ENCODE peak calls at places on chromosomes 3 and 15, in four cellular contexts. G is H1, W is H9, H is mesenchymal stem cell. X is an unnamed sample.

GRCh38 chr15:27234593-27234992 is 263.6 kb downstream of the GABRG3 start:
- DNase-seq in H (no peak), G (no peak), W (no peak), X (no peak)

GRCh38 chr3:185137821-185138220 is 15.0 kb downstream of the C3orf70 start:
- DNase-seq in G (no peak), H (no peak), W (no peak), X (no peak)

GRCh38 chr3:59774613-59775012 is 724.8 kb upstream of the CFAP20DC start:
- DNase-seq in W (no peak), H (peak; percentile 52), G (no peak), X (no peak)

GRCh38 chr3:177377166-177377565 is 179.9 kb upstream of the TBL1XR1 start:
- DNase-seq in G (no peak), H (no peak), W (no peak), X (no peak)

GRCh38 chr3:138944842-138945645 is 1.9 kb downstream of the FOXL2 start:
- DNase-seq in H (peak; percentile 26), W (peak; percentile 75), G (no peak), X (peak; percentile 56)

GRCh38 chr3:52299815-52300611 is 12.4 kb downstream of the GLYCTK start:
- DNase-seq in G (no peak), H (peak; percentile 71), W (peak; percentile 61), X (no peak)

GRCh38 chr15:92500023-92500630 is 106.4 kb downstream of the ST8SIA2 start:
- DNase-seq in G (no peak), W (no peak), H (no peak), X (no peak)

GRCh38 chr15:65659502-65660052 is 37.8 kb downstream of the SLC24A1 start:
- DNase-seq in H (no peak), G (no peak), W (no peak), X (no peak)

GRCh38 chr3:58034738-58035511 is 26.7 kb downstream of the FLNB start:
- DNase-seq in W (peak; percentile 55), G (no peak), H (no peak), X (no peak)

GRCh38 chr3:87997298-87997697 is 61.5 kb downstream of the CGGBP1 start:
- DNase-seq in W (no peak), H (peak; percentile 6), G (no peak), X (no peak)

GRCh38 chr3:62186967-62187366 is 186.4 kb downstream of the FEZF2 start:
- DNase-seq in H (peak; percentile 22), G (no peak), W (no peak), X (no peak)

GRCh38 chr3:28290863-28291300 is 49.5 kb downstream of the CMC1 start:
- DNase-seq in H (no peak), W (no peak), G (no peak), X (no peak)

GRCh38 chr3:15386352-15386751 is 41.0 kb downstream of the METTL6 start:
- DNase-seq in W (no peak), G (no peak), H (no peak), X (no peak)

GRCh38 chr3:181691951-181692849 is 19.5 kb upstream of the SOX2 start:
- DNase-seq in H (no peak), W (no peak), G (no peak), X (no peak)

GRCh38 chr15:80694624-80695098 is 449 bp upstream of the ABHD17C start:
- DNase-seq in H (peak; percentile 33), W (peak; percentile 39), G (no peak), X (no peak)

GRCh38 chr3:188683032-188683491 is 488.7 kb upstream of the TPRG1 start:
- DNase-seq in H (peak; percentile 96), W (no peak), G (no peak), X (no peak)

GRCh38 chr3:150829408-150829807 is 66.4 kb upstream of the SIAH2 start:
- DNase-seq in H (no peak), W (no peak), G (no peak), X (no peak)

GRCh38 chr15:22735781-22736180 is 50.7 kb upstream of the NIPA1 start:
- DNase-seq in G (no peak), W (no peak), H (no peak), X (no peak)

GRCh38 chr15:31297880-31298456 is 28.7 kb upstream of the KLF13 start:
- DNase-seq in W (no peak), G (no peak), H (no peak), X (no peak)

GRCh38 chr3:187929115-187929828 is 184.0 kb upstream of the BCL6 start:
- DNase-seq in H (peak; percentile 45), G (no peak), W (no peak), X (no peak)

GRCh38 chr15:40064231-40064894 is 25.4 kb upstream of the SRP14 start:
- DNase-seq in W (no peak), H (peak; percentile 89), G (no peak), X (no peak)

GRCh38 chr15:92326236-92326635 is 67.4 kb upstream of the ST8SIA2 start:
- DNase-seq in G (no peak), H (no peak), W (no peak), X (no peak)

GRCh38 chr3:148727242-148727641 is 29.5 kb downstream of the AGTR1 start:
- DNase-seq in H (peak; percentile 26), W (peak; percentile 68), G (no peak), X (peak; percentile 31)

GRCh38 chr15:57339321-57339720 is 37.0 kb upstream of the CGNL1 start:
- DNase-seq in W (no peak), H (no peak), G (no peak), X (no peak)

GRCh38 chr3:194779729-194780224 is 94.1 kb downstream of the FAM43A start:
- DNase-seq in W (no peak), H (peak; percentile 5), G (no peak), X (no peak)

DNA sequence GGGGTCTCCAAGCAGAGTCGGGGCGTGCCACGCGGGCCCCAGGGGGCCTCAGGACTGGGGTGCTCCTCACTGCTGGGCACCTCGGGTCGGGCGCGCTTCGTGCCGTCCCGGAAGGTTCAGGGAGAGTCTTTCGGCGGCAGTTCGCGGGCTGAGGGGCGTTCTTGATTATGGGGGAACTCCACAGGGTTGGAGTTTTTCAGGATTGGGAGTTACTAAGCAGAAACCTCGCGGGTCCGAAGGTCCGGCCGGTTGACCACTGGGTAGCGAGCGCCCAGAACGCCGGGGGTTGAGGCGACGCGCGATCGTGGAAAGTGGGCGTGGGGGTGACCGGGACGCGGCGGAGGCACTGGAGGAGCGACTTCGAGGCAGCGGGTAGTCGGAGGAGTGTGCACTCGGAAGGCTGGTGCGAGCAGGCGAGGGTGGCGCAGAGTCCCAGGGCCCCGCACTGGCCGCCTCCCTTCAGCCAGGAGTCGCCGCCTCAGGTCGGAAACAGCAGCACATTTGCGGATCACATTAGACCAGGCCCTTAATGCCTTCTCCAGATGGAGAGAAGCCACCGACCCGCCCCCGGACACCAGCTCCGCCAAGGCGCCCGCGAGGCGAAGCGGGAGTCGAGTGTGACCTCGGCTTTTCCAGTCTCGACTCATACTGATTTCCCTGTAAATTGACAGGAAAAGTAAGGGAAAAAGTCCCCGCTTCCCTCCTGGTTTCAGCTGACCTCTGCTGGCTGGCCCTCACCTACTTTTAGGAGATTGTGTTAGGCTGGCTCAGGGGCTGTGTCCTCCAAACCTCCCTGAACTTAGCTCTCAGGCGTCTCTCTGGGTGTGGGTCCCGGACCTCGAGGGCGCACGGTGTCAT is 685 bp downstream of the ADAMTSL3 start:
- DNase-seq in G (no peak), W (peak; percentile 76), H (no peak), X (no peak)
- H2BK12ac ChIP-seq in G (no peak overlapping the region), W (no peak overlapping the region), H (no peak overlapping the region), X (peak overlapping the region; percentile 76)

GRCh38 chr15:59199775-59200465 is 6.7 kb upstream of the LDHAL6B start:
- DNase-seq in G (no peak), W (no peak), H (peak; percentile 94), X (no peak)
- H2BK15ac ChIP-seq in G (no peak overlapping the region), W (no peak overlapping the region), H (no peak overlapping the region), X (no peak overlapping the region)

GRCh38 chr3:152199069-152199838 is 69.5 kb upstream of the MBNL1 start:
- DNase-seq in G (no peak), H (no peak), W (no peak), X (no peak)
- H3K4me1 ChIP-seq in G (no peaks in the 10 kb centered on the region), H (no peaks in the 10 kb centered on the region), W (no peaks in the 10 kb centered on the region), X (no peaks in the 10 kb centered on the region)

GRCh38 chr15:94692697-94693096 is 461.3 kb downstream of the MCTP2 start:
- DNase-seq in W (no peak), H (peak; percentile 13), G (no peak), X (no peak)

GRCh38 chr15:94691169-94691568 is 459.8 kb downstream of the MCTP2 start:
- DNase-seq in G (no peak), W (no peak), H (no peak), X (no peak)
- H2BK12ac ChIP-seq in G (no peak overlapping the region), W (no peak overlapping the region), H (no peak overlapping the region), X (no peak overlapping the region)

GRCh38 chr3:23405081-23405480 is 202.0 kb downstream of the UBE2E2 start:
- DNase-seq in W (no peak), H (no peak), G (no peak), X (no peak)
- H2BK15ac ChIP-seq in W (no peak overlapping the region), H (no peak overlapping the region), G (no peak overlapping the region), X (no peak overlapping the region)

DNA sequence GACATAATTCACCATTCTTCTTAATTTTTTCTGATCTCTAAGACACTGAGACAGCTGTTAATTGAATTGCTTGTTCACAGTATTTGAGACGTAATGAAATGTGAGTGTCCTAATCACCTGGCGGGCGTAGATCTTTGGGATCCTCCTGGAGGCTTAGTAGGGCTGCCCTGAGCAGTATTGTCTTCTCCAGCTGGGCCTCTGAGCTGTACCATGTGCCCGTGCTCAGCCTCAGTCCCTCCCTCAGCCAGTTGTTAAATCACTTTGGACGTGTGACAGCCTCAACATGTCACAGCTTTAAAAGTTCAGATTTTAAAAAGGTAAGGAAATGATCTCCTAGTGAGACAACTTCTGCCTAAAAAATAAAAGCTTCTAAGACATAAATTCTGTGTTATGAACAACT is 35.5 kb downstream of the IGF1R start:
- DNase-seq in H (peak; percentile 19), W (no peak), G (no peak), X (no peak)
- H3K4me1 ChIP-seq in H (peaks cover 24% of the 10 kb centered on the region), W (peaks cover 28% of the 10 kb centered on the region), G (peaks cover 7% of the 10 kb centered on the region), X (no peaks in the 10 kb centered on the region)

GRCh38 chr3:4856986-4857385 is 122.3 kb upstream of the BHLHE40 start:
- DNase-seq in H (no peak), W (no peak), G (no peak), X (no peak)

GRCh38 chr3:4853749-4854140 is 125.5 kb upstream of the BHLHE40 start:
- DNase-seq in H (no peak), G (no peak), W (no peak), X (no peak)

GRCh38 chr3:4856136-4856535 is 123.1 kb upstream of the BHLHE40 start:
- DNase-seq in W (no peak), G (no peak), H (no peak), X (no peak)

GRCh38 chr3:4856564-4856963 is 122.7 kb upstream of the BHLHE40 start:
- DNase-seq in W (no peak), H (no peak), G (no peak), X (no peak)

DNA sequence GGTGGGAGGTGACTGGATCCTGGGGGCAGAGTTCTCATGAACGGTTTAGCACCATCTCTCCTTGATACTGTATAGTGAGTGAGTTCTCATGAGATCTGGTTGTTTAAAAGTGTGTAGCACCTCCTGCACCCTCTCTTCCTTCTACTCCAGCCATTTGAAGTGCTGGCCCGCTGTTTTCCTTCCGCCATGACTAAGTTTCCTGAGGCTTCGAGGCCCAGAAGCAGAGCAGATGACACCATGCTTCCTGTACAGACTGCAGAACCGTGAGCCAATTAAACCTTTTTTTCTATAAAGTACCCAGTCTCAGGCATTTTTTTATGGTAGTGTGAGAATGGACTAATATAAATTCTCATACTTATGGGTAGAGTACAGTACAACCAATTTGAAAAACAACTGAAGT is 123.6 kb upstream of the BHLHE40 start:
- DNase-seq in G (no peak), W (no peak), H (no peak), X (no peak)
- H2BK12ac ChIP-seq in G (no peak overlapping the region), W (no peak overlapping the region), H (no peak overlapping the region), X (no peak overlapping the region)